ENCODE peak calls at places on chromosomes 12 and 14, in seven cellular contexts. I, N, Z, Y, D, U and V are unnamed samples.

GRCh38 chr12:30898846-30899245 is 27.7 kb upstream of the TSPAN11 start:
- DNase-seq in I (no peak), U (no peak), N (no peak), Y (no peak), D (no peak), Z (no peak), V (no peak)

GRCh38 chr12:115543269-115543668 is 734.2 kb downstream of the MED13L start:
- DNase-seq in D (no peak), N (no peak), Z (no peak), I (peak), Y (no peak), U (no peak), V (no peak)

GRCh38 chr14:89720741-89721315 is 233.7 kb downstream of the EFCAB11 start:
- DNase-seq in U (peak), Y (no peak), I (no peak), N (peak), Z (no peak), D (no peak), V (peak)

GRCh38 chr12:57456145-57456700 is 1.1 kb downstream of the INHBE start:
- DNase-seq in N (peak), Z (no peak), U (no peak), Y (peak), I (peak), D (no peak), V (no peak)

GRCh38 chr12:24507827-24508226 is 441.1 kb downstream of the BCAT1 start:
- DNase-seq in U (no peak), D (no peak), Z (no peak), I (no peak), N (no peak), Y (no peak), V (no peak)

GRCh38 chr12:106645074-106645421 is 62.2 kb downstream of the RFX4 start:
- DNase-seq in D (no peak), Y (peak), N (no peak), Z (peak), I (no peak), U (peak), V (peak)

GRCh38 chr14:74784634-74785033 is 21.5 kb downstream of the YLPM1 start:
- DNase-seq in U (no peak), N (no peak), Y (no peak), I (no peak), Z (no peak), D (no peak), V (no peak)

GRCh38 chr14:58777541-58777979 is 139.8 kb downstream of the DACT1 start:
- DNase-seq in I (no peak), Y (no peak), D (no peak), U (no peak), N (no peak), Z (no peak), V (no peak)

GRCh38 chr12:58575281-58575680 is 345.0 kb downstream of the LRIG3 start:
- DNase-seq in N (peak), Z (peak), I (peak), U (no peak), D (no peak), Y (no peak), V (no peak)

GRCh38 chr12:51482808-51483532 is 58.3 kb downstream of the SLC4A8 start:
- DNase-seq in Y (no peak), I (no peak), D (peak), Z (no peak), U (no peak), N (peak), V (no peak)

GRCh38 chr12:101773560-101774206 is 34.4 kb upstream of the SYCP3 start:
- DNase-seq in N (peak), U (peak), Z (peak), D (peak), I (peak), Y (peak), V (peak)

GRCh38 chr12:26833692-26834168 is 736 bp upstream of the ITPR2 start:
- DNase-seq in I (no peak), N (peak), U (no peak), D (no peak), Z (peak), Y (no peak), V (no peak)

GRCh38 chr12:87150969-87151662 is 878.1 kb downstream of the C12orf50 start:
- DNase-seq in N (peak), D (no peak), U (no peak), Y (no peak), I (peak), Z (no peak), V (no peak)